ENCODE peak calls at places on chromosomes 5 and 9, in four cellular contexts. U, N, V and W are unnamed samples.

GRCh38 chr5:123512631-123513461 is 869 bp downstream of the CSNK1G3 start:
- DNase-seq in N (peak; percentile 26), U (peak; percentile 47), V (peak; percentile 58), W (no peak)

GRCh38 chr5:35478856-35479682 is 138.6 kb upstream of the SPEF2 start:
- DNase-seq in U (no peak), N (no peak), V (no peak), W (no peak)

GRCh38 chr5:37701868-37702267 is 138.0 kb downstream of the GDNF start:
- DNase-seq in U (no peak), N (no peak), V (no peak), W (no peak)

GRCh38 chr5:38651806-38652205 is 95.4 kb upstream of the LIFR start:
- DNase-seq in V (no peak), N (no peak), U (no peak), W (no peak)

GRCh38 chr5:139688712-139689413 is 40.7 kb downstream of the CXXC5 start:
- DNase-seq in U (no peak), V (no peak), N (no peak), W (no peak)

GRCh38 chr5:141618030-141618803 is 583 bp downstream of the DIAPH1 start:
- DNase-seq in N (peak; percentile 46), U (peak; percentile 63), V (peak; percentile 81), W (no peak)

GRCh38 chr9:107141967-107142366 is 141.1 kb upstream of the RAD23B start:
- DNase-seq in U (no peak), V (peak; percentile 47), N (no peak), W (no peak)

GRCh38 chr5:68884893-68885292 is 208.9 kb upstream of the SLC30A5 start:
- DNase-seq in V (peak; percentile 69), N (peak; percentile 25), U (no peak), W (no peak)

GRCh38 chr5:92687793-92688467 is 893.1 kb downstream of the NR2F1-AS1 start:
- DNase-seq in U (peak; percentile 51), V (no peak), N (peak; percentile 46), W (no peak)

GRCh38 chr5:38772471-38772870 is 73.3 kb upstream of the OSMR start:
- DNase-seq in V (no peak), N (no peak), U (no peak), W (no peak)

GRCh38 chr9:129352157-129352870 is 174.3 kb upstream of the IER5L start:
- DNase-seq in V (no peak), U (peak; percentile 57), N (peak; percentile 62), W (no peak)

GRCh38 chr5:37121465-37121864 is 127.7 kb downstream of the CPLANE1 start:
- DNase-seq in N (no peak), V (no peak), U (peak; percentile 61), W (no peak)

GRCh38 chr9:19049872-19050636 is 827 bp downstream of the RRAGA start:
- DNase-seq in N (peak; percentile 23), V (peak; percentile 53), U (peak; percentile 40), W (peak; percentile 48)

GRCh38 chr9:123478967-123479602 is 123.1 kb downstream of the CRB2 start:
- DNase-seq in U (peak; percentile 77), N (no peak), V (no peak), W (no peak)

GRCh38 chr9:110897899-110898298 is 140.4 kb downstream of the LPAR1 start:
- DNase-seq in N (no peak), V (no peak), U (no peak), W (no peak)